ENCODE peak calls at places on chromosomes 5 and 9, in ten cellular contexts. I, D, B, K, W, Y, F, X, L and J are unnamed samples.
A peak's percentile ranks its signal among the peaks of the same experiment; 100 is the strongest.

GRCh38 chr5:173629628-173630027 is 13.2 kb upstream of the BOD1 start:
- DNase-seq in D (no peak), Y (no peak), I (no peak), W (no peak), L (no peak), K (no peak), F (no peak), B (no peak), X (no peak), J (no peak)

GRCh38 chr5:160001457-160001856 is 7.5 kb upstream of the TTC1 start:
- DNase-seq in L (no peak), K (no peak), I (no peak), W (no peak), X (no peak), Y (no peak), B (no peak), D (no peak), F (no peak), J (no peak)

GRCh38 chr5:776862-777711 is 7.4 kb downstream of the ZDHHC11B start:
- DNase-seq in W (no peak), L (no peak), F (no peak), Y (no peak), X (no peak), I (no peak), D (no peak), K (peak; percentile 45), B (no peak), J (no peak)

GRCh38 chr9:104906441-104907277 is 21.3 kb downstream of the ABCA1 start:
- DNase-seq in K (peak; percentile 82), B (no peak), F (no peak), I (peak; percentile 63), Y (no peak), X (no peak), D (no peak), L (no peak), W (no peak), J (peak; percentile 81)

GRCh38 chr5:119410448-119411170 is 41.7 kb upstream of the HSD17B4 start:
- DNase-seq in K (no peak), Y (no peak), F (no peak), D (no peak), W (no peak), I (no peak), X (no peak), B (no peak), L (no peak), J (no peak)

GRCh38 chr5:65722575-65723424 is 795 bp downstream of the NLN start:
- DNase-seq in W (no peak), F (no peak), X (no peak), L (no peak), K (no peak), I (peak; percentile 29), Y (no peak), B (peak; percentile 28), D (peak; percentile 29), J (no peak)

GRCh38 chr9:16039988-16040761 is 487.3 kb downstream of the CCDC171 start:
- DNase-seq in W (no peak), I (no peak), D (no peak), B (no peak), X (no peak), F (no peak), L (no peak), Y (no peak), K (no peak), J (no peak)

GRCh38 chr9:33159058-33159759 is 7.9 kb downstream of the B4GALT1 start:
- DNase-seq in I (peak; percentile 59), B (peak; percentile 89), Y (peak; percentile 82), W (peak; percentile 79), D (peak; percentile 79), X (peak; percentile 85), F (no peak), K (peak; percentile 90), L (no peak), J (peak; percentile 84)

GRCh38 chr9:19894975-19895374 is 106.1 kb upstream of the SLC24A2 start:
- DNase-seq in W (no peak), F (no peak), I (no peak), K (no peak), L (no peak), B (no peak), D (no peak), X (no peak), Y (no peak), J (no peak)

GRCh38 chr5:169218862-169219261 is 82.1 kb downstream of the SLIT3 start:
- DNase-seq in L (no peak), W (no peak), X (no peak), I (no peak), Y (no peak), D (no peak), F (no peak), B (no peak), K (no peak), J (no peak)

GRCh38 chr9:123425261-123425821 is 69.3 kb downstream of the CRB2 start:
- DNase-seq in I (no peak), X (no peak), K (no peak), F (no peak), L (no peak), Y (peak; percentile 72), B (no peak), D (no peak), W (no peak), J (no peak)

GRCh38 chr9:88923653-88924284 is 67.5 kb upstream of the S1PR3 start:
- DNase-seq in B (no peak), I (no peak), D (peak; percentile 39), X (no peak), L (no peak), K (no peak), W (no peak), Y (no peak), F (no peak), J (no peak)

GRCh38 chr5:162227075-162227474 is 159.5 kb downstream of the GABRG2 start:
- DNase-seq in F (no peak), B (no peak), I (no peak), X (no peak), W (no peak), D (no peak), Y (no peak), K (no peak), L (no peak), J (no peak)

GRCh38 chr9:135885100-135885853 is 22.1 kb downstream of the CAMSAP1 start:
- DNase-seq in K (no peak), D (no peak), I (no peak), F (no peak), W (no peak), L (no peak), X (no peak), Y (no peak), B (no peak), J (no peak)

GRCh38 chr5:163384669-163385068 is 52.7 kb upstream of the CCNG1 start:
- DNase-seq in B (no peak), K (no peak), Y (no peak), W (no peak), L (no peak), F (no peak), D (no peak), X (no peak), I (no peak), J (no peak)

GRCh38 chr5:137344723-137345322 is 154.3 kb downstream of the SPOCK1 start:
- DNase-seq in F (no peak), W (no peak), X (no peak), K (no peak), D (no peak), I (peak; percentile 44), Y (peak; percentile 69), L (no peak), B (no peak), J (peak; percentile 62)

GRCh38 chr9:98202252-98202651 is 9.8 kb upstream of the CORO2A start:
- DNase-seq in L (no peak), B (no peak), D (no peak), W (no peak), F (no peak), K (no peak), Y (no peak), X (peak; percentile 1), I (no peak), J (no peak)

GRCh38 chr5:92850886-92851285 is 730.1 kb downstream of the NR2F1-AS1 start:
- DNase-seq in I (no peak), W (no peak), D (no peak), X (no peak), Y (no peak), L (no peak), F (no peak), K (no peak), B (no peak), J (no peak)

GRCh38 chr5:1351156-1351555 is 6.3 kb upstream of the CLPTM1L start:
- DNase-seq in D (no peak), I (no peak), K (no peak), W (no peak), Y (no peak), X (no peak), B (no peak), F (no peak), L (no peak), J (no peak)

GRCh38 chr5:56422060-56422762 is 189.1 kb upstream of the ANKRD55 start:
- DNase-seq in B (no peak), I (no peak), L (no peak), X (no peak), F (no peak), D (peak; percentile 77), Y (peak; percentile 65), W (no peak), K (no peak), J (no peak)

GRCh38 chr9:75134495-75134894 is 46.2 kb downstream of the OSTF1 start:
- DNase-seq in K (no peak), I (no peak), X (no peak), L (no peak), Y (no peak), B (no peak), W (no peak), F (no peak), D (no peak), J (no peak)
- H3K36me3 ChIP-seq in K (no peaks in the 10 kb centered on the region), I (peaks cover 22% of the 10 kb centered on the region), X (peaks cover 8% of the 10 kb centered on the region), L (peaks cover 15% of the 10 kb centered on the region), Y (peaks cover 54% of the 10 kb centered on the region), B (peaks cover 94% of the 10 kb centered on the region), W (peaks cover 22% of the 10 kb centered on the region), F (peaks cover 11% of the 10 kb centered on the region), D (peaks cover 8% of the 10 kb centered on the region), J (peaks cover 35% of the 10 kb centered on the region)

GRCh38 chr9:125343518-125344284 is 82.1 kb downstream of the GAPVD1 start:
- DNase-seq in L (no peak), X (no peak), Y (no peak), I (no peak), W (no peak), K (no peak), F (no peak), B (peak; percentile 43), D (peak; percentile 34), J (no peak)
- TF ChIP-seq CTCF in L (no peak), X (no peak), Y (no peak), I (no peak), W (no peak), K (no peak), F (no peak), B (peak; percentile 11), D (no peak), J (no peak)

DNA sequence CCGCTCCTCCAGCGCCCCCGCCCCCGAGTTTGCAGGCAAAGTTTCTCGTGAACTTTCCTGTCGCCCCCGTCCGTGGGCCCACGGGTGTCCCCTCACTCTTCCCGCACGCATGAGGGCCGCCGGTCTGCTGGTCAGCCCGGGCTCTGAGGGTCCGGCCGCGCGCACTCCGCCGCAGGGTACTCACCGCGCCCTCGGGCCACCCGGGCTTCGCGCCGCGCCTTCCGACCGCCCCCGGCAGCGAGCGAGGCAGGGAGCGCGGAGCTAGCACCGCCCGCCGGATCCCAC is 211 bp downstream of the CNTFR start:
- DNase-seq in Y (no peak), L (no peak), K (peak; percentile 49), W (no peak), I (no peak), D (no peak), F (no peak), X (no peak), B (no peak), J (no peak)
- H3K4me3 ChIP-seq in Y (peak overlapping the region; percentile 54), L (no peak overlapping the region), K (peak overlapping the region; percentile 46), W (no peak overlapping the region), I (peak overlapping the region; percentile 56), D (no peak overlapping the region), F (peak overlapping the region; percentile 66), X (peak overlapping the region; percentile 80), B (peak overlapping the region; percentile 60), J (peak overlapping the region; percentile 58)

GRCh38 chr9:128249914-128250838 is 25.6 kb downstream of the GOLGA2 start:
- DNase-seq in F (peak; percentile 49), L (peak; percentile 25), X (peak; percentile 93), I (peak; percentile 79), B (peak; percentile 76), Y (peak; percentile 82), K (peak; percentile 91), W (peak; percentile 95), D (peak; percentile 95), J (no peak)
- H3K36me3 ChIP-seq in F (no peaks in the 10 kb centered on the region), L (no peaks in the 10 kb centered on the region), X (no peaks in the 10 kb centered on the region), I (no peaks in the 10 kb centered on the region), B (no peaks in the 10 kb centered on the region), Y (no peaks in the 10 kb centered on the region), K (no peaks in the 10 kb centered on the region), W (no peaks in the 10 kb centered on the region), D (no peaks in the 10 kb centered on the region), J (no peaks in the 10 kb centered on the region)